ENCODE peak calls at places on chromosomes 1 and 21, in four cellular contexts. One of them, this sample, is unnamed.

GRCh38 chr1:239672256-239672655 is 285.9 kb downstream of the CHRM3 start:
- DNase-seq in K562: no peak
- DNase-seq in GM12878: no peak
- DNase-seq in HepG2: no peak
- DNase-seq in this sample: no peak

GRCh38 chr1:40161888-40162397 is 756 bp downstream of the RLF start:
- DNase-seq in GM12878: no peak
- DNase-seq in K562: no peak
- DNase-seq in HepG2: no peak
- DNase-seq in this sample: no peak

GRCh38 chr1:242224426-242224825 is 225.5 kb upstream of the MAP1LC3C start:
- DNase-seq in K562: no peak
- DNase-seq in GM12878: no peak
- DNase-seq in HepG2: no peak
- DNase-seq in this sample: no peak

GRCh38 chr1:94796269-94796668 is 23.9 kb upstream of the SLC44A3 start:
- DNase-seq in K562: no peak
- DNase-seq in GM12878: no peak
- DNase-seq in HepG2: no peak
- DNase-seq in this sample: no peak

GRCh38 chr1:174036798-174037197 is 14.6 kb upstream of the RC3H1 start:
- DNase-seq in HepG2: no peak
- DNase-seq in GM12878: no peak
- DNase-seq in K562: no peak
- DNase-seq in this sample: no peak

GRCh38 chr1:28517649-28517999 is 11.8 kb downstream of the RCC1 start:
- DNase-seq in HepG2: no peak
- DNase-seq in K562: peak
- DNase-seq in GM12878: no peak
- DNase-seq in this sample: no peak

GRCh38 chr1:117396074-117396473 is 28.8 kb downstream of the MAN1A2 start:
- DNase-seq in K562: no peak
- DNase-seq in HepG2: no peak
- DNase-seq in GM12878: no peak
- DNase-seq in this sample: no peak

GRCh38 chr1:72365693-72366092 is 83.4 kb upstream of the NEGR1 start:
- DNase-seq in K562: no peak
- DNase-seq in HepG2: no peak
- DNase-seq in GM12878: no peak
- DNase-seq in this sample: no peak

GRCh38 chr21:28066051-28066450 is 926.6 kb downstream of the LTN1 start:
- DNase-seq in GM12878: no peak
- DNase-seq in K562: no peak
- DNase-seq in HepG2: no peak
- DNase-seq in this sample: no peak

GRCh38 chr1:218760601-218761570 is 412.8 kb upstream of the LYPLAL1 start:
- DNase-seq in HepG2: no peak
- DNase-seq in GM12878: no peak
- DNase-seq in K562: no peak
- DNase-seq in this sample: no peak

GRCh38 chr1:6260961-6261614 is at the start of gene GPR153:
- DNase-seq in HepG2: no peak
- DNase-seq in GM12878: no peak
- DNase-seq in K562: peak
- DNase-seq in this sample: no peak

GRCh38 chr1:235408503-235408960 is 41.3 kb downstream of the TBCE start:
- DNase-seq in K562: peak
- DNase-seq in HepG2: peak
- DNase-seq in GM12878: no peak
- DNase-seq in this sample: no peak

GRCh38 chr1:223486366-223486765 is 93.2 kb downstream of the CCDC185 start:
- DNase-seq in GM12878: no peak
- DNase-seq in K562: no peak
- DNase-seq in HepG2: peak
- DNase-seq in this sample: no peak

GRCh38 chr1:15118579-15118978 is 35.0 kb upstream of the TMEM51 start:
- DNase-seq in K562: no peak
- DNase-seq in HepG2: no peak
- DNase-seq in GM12878: no peak
- DNase-seq in this sample: no peak

GRCh38 chr1:236142358-236143103 is at the start of gene GPR137B:
- DNase-seq in K562: peak
- DNase-seq in HepG2: no peak
- DNase-seq in GM12878: no peak
- DNase-seq in this sample: peak

GRCh38 chr1:207493212-207493611 is 2.7 kb upstream of the CR1 start:
- DNase-seq in HepG2: no peak
- DNase-seq in GM12878: no peak
- DNase-seq in K562: no peak
- DNase-seq in this sample: no peak

GRCh38 chr21:25624511-25624910 is 14.5 kb upstream of the JAM2 start:
- DNase-seq in GM12878: no peak
- DNase-seq in HepG2: no peak
- DNase-seq in K562: no peak
- DNase-seq in this sample: no peak

GRCh38 chr21:25625036-25625435 is 14.0 kb upstream of the JAM2 start:
- DNase-seq in HepG2: no peak
- DNase-seq in K562: no peak
- DNase-seq in GM12878: no peak
- DNase-seq in this sample: no peak

DNA sequence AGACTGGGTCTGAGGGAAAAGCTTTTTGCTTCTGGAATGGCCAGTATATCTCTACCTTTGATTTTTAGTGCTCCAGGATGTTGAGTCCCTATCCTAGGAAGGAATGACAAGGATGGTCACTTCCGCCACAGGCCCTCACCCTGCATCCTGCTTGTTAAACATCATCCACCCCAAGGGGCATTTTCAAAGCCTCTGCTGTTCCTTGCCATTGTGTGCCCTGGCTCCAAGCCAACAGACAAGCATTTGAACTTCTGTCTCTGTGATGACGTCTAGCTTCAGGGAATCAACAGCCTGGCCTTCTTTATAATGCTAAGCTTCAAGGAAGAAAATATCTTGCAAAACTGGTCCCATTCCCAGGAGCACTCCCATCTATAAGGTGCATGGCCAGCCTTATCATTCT is 12.3 kb upstream of the JAM2 start:
- DNase-seq in K562: no peak
- DNase-seq in HepG2: no peak
- DNase-seq in GM12878: no peak
- DNase-seq in this sample: no peak
- TF ChIP-seq ESRRA in K562: no peak
- TF ChIP-seq ESRRA in HepG2: no peak
- TF ChIP-seq ESRRA in GM12878: no peak
- TF ChIP-seq ESRRA in this sample: no peak

GRCh38 chr1:198638894-198639319 is at the start of gene PTPRC:
- DNase-seq in K562: peak
- DNase-seq in GM12878: peak
- DNase-seq in HepG2: no peak
- DNase-seq in this sample: no peak
- TF ChIP-seq MAX in K562: no peak
- TF ChIP-seq MAX in GM12878: no peak
- TF ChIP-seq MAX in HepG2: no peak
- TF ChIP-seq MAX in this sample: no peak

DNA sequence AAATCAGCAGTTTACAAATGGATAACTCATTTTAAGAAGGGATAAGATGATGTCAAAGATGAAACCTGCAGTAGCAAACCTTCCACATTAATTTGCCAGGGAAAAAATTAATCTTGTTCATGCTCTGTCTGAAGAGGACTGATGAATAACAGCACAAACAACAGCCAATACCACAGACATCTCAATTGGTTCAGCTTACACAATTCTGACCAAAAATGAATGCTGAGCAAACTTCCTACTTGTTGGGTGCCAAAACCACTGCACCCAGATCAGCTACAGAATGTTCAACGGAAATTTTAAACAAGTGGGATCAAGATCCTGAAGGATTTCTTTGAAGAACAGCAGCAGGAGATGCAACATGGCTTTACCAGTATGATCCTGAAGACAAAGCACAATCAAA is 98.3 kb downstream of the COQ8A start:
- DNase-seq in GM12878: no peak
- DNase-seq in HepG2: no peak
- DNase-seq in K562: no peak
- DNase-seq in this sample: no peak
- TF ChIP-seq ATF3 in GM12878: no peak
- TF ChIP-seq ATF3 in HepG2: no peak
- TF ChIP-seq ATF3 in K562: no peak
- TF ChIP-seq ATF3 in this sample: no peak

DNA sequence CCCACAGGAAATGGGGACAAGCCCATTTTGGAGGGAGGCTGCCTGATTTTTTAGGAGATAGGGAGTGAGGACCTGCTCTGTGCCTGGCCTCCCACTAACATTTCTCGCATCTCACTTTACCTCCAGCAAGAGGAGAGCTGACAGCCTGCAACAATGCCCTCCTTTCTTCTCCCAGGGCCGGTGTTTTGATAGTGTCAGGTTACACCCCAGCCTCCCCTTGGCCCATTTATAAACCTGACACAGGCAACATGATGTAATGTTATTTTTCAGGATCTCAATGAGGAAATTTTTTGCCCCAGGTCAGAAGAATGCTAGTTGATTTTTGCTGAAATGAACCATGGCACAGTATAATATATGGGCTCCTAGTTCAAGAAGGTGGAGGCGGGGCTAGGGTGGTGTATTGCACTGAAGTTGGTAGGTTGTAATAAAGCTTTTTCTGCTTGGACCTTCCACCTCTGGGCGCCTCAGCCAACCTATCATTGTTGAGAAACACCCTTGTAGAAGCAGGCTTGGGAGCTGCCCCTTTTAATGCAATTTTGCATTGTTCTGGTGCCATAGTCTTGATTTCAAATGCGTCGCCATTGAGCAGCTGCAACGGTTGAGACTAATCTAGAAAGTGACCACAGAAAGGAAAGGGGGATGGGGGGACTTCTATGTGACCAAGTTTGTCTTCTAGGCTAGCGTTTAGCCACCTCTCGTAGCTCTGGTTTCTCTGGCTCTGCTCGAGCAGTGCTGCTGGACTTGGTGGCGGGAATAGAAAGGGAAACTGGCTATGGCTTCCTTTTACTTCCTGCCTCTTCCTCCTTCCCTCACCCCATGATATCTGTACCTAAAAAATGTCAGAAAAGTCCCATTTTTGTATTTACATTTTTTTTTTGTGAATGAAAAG is 53.0 kb downstream of the PBX1 start:
- DNase-seq in GM12878: no peak
- DNase-seq in K562: no peak
- DNase-seq in HepG2: peak
- DNase-seq in this sample: no peak
- TF ChIP-seq ESRRA in GM12878: no peak
- TF ChIP-seq ESRRA in K562: no peak
- TF ChIP-seq ESRRA in HepG2: no peak
- TF ChIP-seq ESRRA in this sample: no peak

GRCh38 chr1:228336308-228337030 is 70.2 kb downstream of the TRIM11 start:
- DNase-seq in K562: no peak
- DNase-seq in HepG2: no peak
- DNase-seq in GM12878: no peak
- DNase-seq in this sample: no peak
- TF ChIP-seq MAX in K562: no peak
- TF ChIP-seq MAX in HepG2: no peak
- TF ChIP-seq MAX in GM12878: no peak
- TF ChIP-seq MAX in this sample: no peak

GRCh38 chr1:89980605-89981004 is 14.3 kb upstream of the ZNF326 start:
- DNase-seq in K562: no peak
- DNase-seq in GM12878: no peak
- DNase-seq in HepG2: no peak
- DNase-seq in this sample: no peak
- TF ChIP-seq ATF3 in K562: no peak
- TF ChIP-seq ATF3 in GM12878: no peak
- TF ChIP-seq ATF3 in HepG2: no peak
- TF ChIP-seq ATF3 in this sample: no peak

DNA sequence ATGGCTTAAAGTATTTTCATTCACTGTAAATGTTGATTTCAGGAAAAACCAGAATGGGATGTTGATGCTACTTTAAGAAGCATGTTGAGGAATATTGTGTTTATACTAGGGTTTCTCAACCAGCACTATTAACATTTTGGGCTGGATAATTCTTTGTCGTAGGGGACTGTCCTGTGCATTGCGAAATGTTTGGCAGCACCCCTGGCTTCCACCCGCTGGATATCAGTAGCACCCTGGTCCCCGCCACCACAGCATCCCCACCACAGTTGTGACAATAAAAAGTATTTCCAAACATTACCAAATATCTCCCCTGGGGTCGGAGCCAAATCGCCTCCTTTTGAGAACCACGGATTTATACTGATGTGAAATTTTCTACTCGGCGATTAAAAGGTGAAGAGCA is 41.9 kb downstream of the BTG3 start:
- DNase-seq in K562: no peak
- DNase-seq in GM12878: no peak
- DNase-seq in HepG2: no peak
- DNase-seq in this sample: no peak
- TF ChIP-seq ESRRA in K562: no peak
- TF ChIP-seq ESRRA in GM12878: no peak
- TF ChIP-seq ESRRA in HepG2: no peak
- TF ChIP-seq ESRRA in this sample: no peak

GRCh38 chr1:205929812-205930577 is 13.3 kb downstream of the SLC26A9 start:
- DNase-seq in K562: peak
- DNase-seq in GM12878: no peak
- DNase-seq in HepG2: no peak
- DNase-seq in this sample: no peak
- TF ChIP-seq MAX in K562: no peak
- TF ChIP-seq MAX in GM12878: no peak
- TF ChIP-seq MAX in HepG2: no peak
- TF ChIP-seq MAX in this sample: no peak

GRCh38 chr21:43645414-43645891 is 13.8 kb downstream of the HSF2BP start:
- DNase-seq in HepG2: peak
- DNase-seq in GM12878: no peak
- DNase-seq in K562: peak
- DNase-seq in this sample: peak
- TF ChIP-seq ATF3 in HepG2: no peak
- TF ChIP-seq ATF3 in GM12878: no peak
- TF ChIP-seq ATF3 in K562: no peak
- TF ChIP-seq ATF3 in this sample: no peak